ENCODE peak calls at places on chromosomes 5 and 9, in six cellular contexts. A is thyroid gland, U is GM04503, Y is choroid plexus epithelial cell, D is mesendoderm, R is AG09309. L is an unnamed sample.

GRCh38 chr9:99590879-99591278 is 230.8 kb upstream of the NR4A3 start:
- DNase-seq in A (no peak), U (no peak), Y (no peak), D (no peak), R (no peak), L (peak; percentile 90)

GRCh38 chr5:123036391-123037103 is at the start of gene PPIC:
- DNase-seq in A (peak; percentile 92), U (peak; percentile 52), Y (peak; percentile 59), D (peak; percentile 86), R (peak; percentile 35), L (no peak)

GRCh38 chr5:138054863-138055558 is 22.1 kb upstream of the FAM13B start:
- DNase-seq in A (no peak), U (no peak), Y (peak; percentile 15), D (peak; percentile 32), R (no peak), L (no peak)

GRCh38 chr5:154191467-154192261 is 1.1 kb downstream of the GALNT10 start:
- DNase-seq in A (no peak), U (no peak), Y (peak; percentile 62), D (no peak), R (no peak), L (no peak)

GRCh38 chr9:102862478-102862877 is 132.7 kb upstream of the CYLC2 start:
- DNase-seq in A (no peak), U (no peak), Y (no peak), D (no peak), R (no peak), L (no peak)

GRCh38 chr5:170628691-170629565 is 125.1 kb downstream of the KCNIP1 start:
- DNase-seq in A (no peak), U (no peak), Y (no peak), D (no peak), R (no peak), L (no peak)

GRCh38 chr5:32217886-32218396 is 43.8 kb upstream of the GOLPH3 start:
- DNase-seq in A (peak; percentile 39), U (no peak), Y (peak; percentile 52), D (no peak), R (no peak), L (peak; percentile 66)

GRCh38 chr5:71457106-71457505 is 1.7 kb downstream of the BDP1 start:
- DNase-seq in A (no peak), U (no peak), Y (no peak), D (no peak), R (no peak), L (no peak)

GRCh38 chr9:117184173-117184572 is 230.7 kb downstream of the ASTN2 start:
- DNase-seq in A (peak; percentile 8), U (no peak), Y (no peak), D (peak; percentile 38), R (no peak), L (no peak)

GRCh38 chr9:128629136-128629535 is 27.5 kb downstream of the DYNC2I2 start:
- DNase-seq in A (no peak), U (no peak), Y (no peak), D (no peak), R (no peak), L (no peak)

GRCh38 chr5:113150221-113150620 is 173.6 kb downstream of the DCP2 start:
- DNase-seq in A (no peak), U (no peak), Y (no peak), D (no peak), R (no peak), L (no peak)

GRCh38 chr5:131899686-131900085 is 45.8 kb downstream of the MEIKIN start:
- DNase-seq in A (no peak), U (no peak), Y (peak; percentile 33), D (no peak), R (no peak), L (no peak)

GRCh38 chr5:149135536-149136201 is 5.6 kb upstream of the ABLIM3 start:
- DNase-seq in A (no peak), U (peak; percentile 65), Y (peak; percentile 80), D (no peak), R (peak; percentile 38), L (no peak)

GRCh38 chr5:178304016-178304415 is 71.4 kb upstream of the PHYKPL start:
- DNase-seq in A (no peak), U (no peak), Y (no peak), D (no peak), R (no peak), L (no peak)

GRCh38 chr5:2750758-2751464 is 566 bp downstream of the IRX2 start:
- DNase-seq in A (no peak), U (no peak), Y (no peak), D (peak; percentile 62), R (no peak), L (no peak)

GRCh38 chr5:58458851-58459275 is 1.0 kb downstream of the PLK2 start:
- DNase-seq in A (no peak), U (no peak), Y (no peak), D (peak; percentile 75), R (no peak), L (no peak)

GRCh38 chr5:170945275-170945674 is 83.5 kb downstream of the RANBP17 start:
- DNase-seq in A (no peak), U (no peak), Y (no peak), D (no peak), R (no peak), L (no peak)

GRCh38 chr5:5644249-5644648 is 221.8 kb downstream of the ICE1 start:
- DNase-seq in A (no peak), U (no peak), Y (no peak), D (no peak), R (no peak), L (no peak)

GRCh38 chr5:39062530-39062929 is 11.7 kb downstream of the RICTOR start:
- DNase-seq in A (no peak), U (no peak), Y (no peak), D (no peak), R (no peak), L (no peak)

GRCh38 chr5:31393126-31393525 is 138.8 kb downstream of the DROSHA start:
- DNase-seq in A (peak; percentile 83), U (no peak), Y (no peak), D (no peak), R (no peak), L (peak; percentile 71)

GRCh38 chr5:177188775-177189174 is 55.2 kb downstream of the NSD1 start:
- DNase-seq in A (peak; percentile 32), U (no peak), Y (peak; percentile 12), D (no peak), R (no peak), L (no peak)

GRCh38 chr9:114030364-114030763 is 47.7 kb downstream of the AMBP start:
- DNase-seq in A (no peak), U (no peak), Y (no peak), D (no peak), R (no peak), L (no peak)

GRCh38 chr5:100550531-100551036 is 15.4 kb downstream of the FAM174A start:
- DNase-seq in A (no peak), U (peak; percentile 3), Y (no peak), D (no peak), R (no peak), L (peak; percentile 90)

GRCh38 chr5:115709585-115709984 is 83.7 kb upstream of the TMED7 start:
- DNase-seq in A (no peak), U (no peak), Y (no peak), D (no peak), R (no peak), L (no peak)

GRCh38 chr5:168329302-168329701 is 37.9 kb downstream of the WWC1 start:
- DNase-seq in A (no peak), U (no peak), Y (no peak), D (no peak), R (no peak), L (no peak)

GRCh38 chr5:78560000-78560399 is 88.6 kb downstream of the LHFPL2 start:
- DNase-seq in A (no peak), U (no peak), Y (no peak), D (no peak), R (no peak), L (no peak)

GRCh38 chr9:18126776-18127175 is 347.2 kb upstream of the ADAMTSL1 start:
- DNase-seq in A (no peak), U (no peak), Y (no peak), D (no peak), R (no peak), L (no peak)

GRCh38 chr5:62457071-62457470 is 44.5 kb downstream of the IPO11 start:
- DNase-seq in A (no peak), U (no peak), Y (peak; percentile 23), D (no peak), R (no peak), L (no peak)

GRCh38 chr9:88968799-88969198 is 22.5 kb upstream of the S1PR3 start:
- DNase-seq in A (no peak), U (no peak), Y (no peak), D (no peak), R (no peak), L (no peak)

GRCh38 chr5:8750100-8750499 is 795.8 kb downstream of the SEMA5A start:
- DNase-seq in A (no peak), U (no peak), Y (no peak), D (no peak), R (no peak), L (no peak)

GRCh38 chr9:89372230-89372816 is 54.0 kb downstream of the SECISBP2 start:
- DNase-seq in A (no peak), U (no peak), Y (no peak), D (peak; percentile 6), R (no peak), L (no peak)

GRCh38 chr9:24900179-24900578 is 354.5 kb upstream of the IZUMO3 start:
- DNase-seq in A (no peak), U (no peak), Y (no peak), D (no peak), R (no peak), L (no peak)

GRCh38 chr9:70255521-70255920 is 3.3 kb upstream of the SMC5 start:
- DNase-seq in A (no peak), U (no peak), Y (peak; percentile 9), D (no peak), R (no peak), L (no peak)

GRCh38 chr5:78221964-78222451 is 72.5 kb downstream of the AP3B1 start:
- DNase-seq in A (no peak), U (no peak), Y (peak; percentile 32), D (peak; percentile 72), R (no peak), L (peak; percentile 97)

GRCh38 chr5:179806250-179807045 is at the start of gene MGAT4B:
- DNase-seq in A (peak; percentile 81), U (no peak), Y (peak; percentile 77), D (peak; percentile 83), R (no peak), L (peak; percentile 53)

GRCh38 chr5:119313876-119314605 is 41.8 kb upstream of the TNFAIP8 start:
- DNase-seq in A (no peak), U (no peak), Y (no peak), D (peak; percentile 30), R (no peak), L (no peak)

GRCh38 chr5:5380298-5380697 is 42.2 kb upstream of the ICE1 start:
- DNase-seq in A (no peak), U (no peak), Y (no peak), D (no peak), R (no peak), L (no peak)

GRCh38 chr5:96838483-96839395 is 31.0 kb upstream of the ERAP1 start:
- DNase-seq in A (no peak), U (no peak), Y (no peak), D (no peak), R (no peak), L (no peak)

L was measured in MV-4-11.